ENCODE peak calls at places on chromosome 4, in seven cellular contexts. I, Q, S, V, T, Z and C are unnamed samples.

GRCh38 chr4:69323284-69323683 is 43.0 kb downstream of the UGT2B28 start:
- DNase-seq in I (no peak), Q (no peak), S (no peak), V (no peak), T (no peak), Z (no peak), C (no peak)

GRCh38 chr4:184370711-184371389 is 103.5 kb downstream of the IRF2 start:
- DNase-seq in I (no peak), Q (no peak), S (no peak), V (no peak), T (no peak), Z (no peak), C (no peak)

GRCh38 chr4:174314770-174315169 is 31.1 kb downstream of the CEP44 start:
- DNase-seq in I (no peak), Q (no peak), S (no peak), V (no peak), T (no peak), Z (no peak), C (peak)

GRCh38 chr4:118881512-118882146 is 7.0 kb upstream of the SYNPO2 start:
- DNase-seq in I (no peak), Q (no peak), S (no peak), V (no peak), T (no peak), Z (no peak), C (peak)

GRCh38 chr4:109945056-109945455 is 32.4 kb downstream of the EGF start:
- DNase-seq in I (no peak), Q (no peak), S (no peak), V (no peak), T (no peak), Z (no peak), C (peak)

GRCh38 chr4:6526171-6526570 is 48.8 kb upstream of the MAN2B2 start:
- DNase-seq in I (no peak), Q (no peak), S (no peak), V (no peak), T (no peak), Z (no peak), C (no peak)

GRCh38 chr4:86942185-86942666 is 7.4 kb downstream of the AFF1 start:
- DNase-seq in I (no peak), Q (no peak), S (no peak), V (no peak), T (no peak), Z (no peak), C (no peak)

GRCh38 chr4:48175806-48176205 is 41.8 kb upstream of the TXK start:
- DNase-seq in I (no peak), Q (no peak), S (no peak), V (no peak), T (no peak), Z (no peak), C (no peak)

GRCh38 chr4:183337349-183337748 is 15.1 kb upstream of the CLDN24 start:
- DNase-seq in I (no peak), Q (no peak), S (peak), V (no peak), T (no peak), Z (no peak), C (no peak)

GRCh38 chr4:56978750-56979303 is at the start of gene POLR2B:
- DNase-seq in I (peak), Q (peak), S (peak), V (peak), T (peak), Z (peak), C (peak)

GRCh38 chr4:88465653-88466192 is 8.8 kb downstream of the HERC5 start:
- DNase-seq in I (no peak), Q (no peak), S (no peak), V (no peak), T (no peak), Z (no peak), C (no peak)

GRCh38 chr4:173040200-173040599 is 128.4 kb upstream of the GALNT7 start:
- DNase-seq in I (no peak), Q (no peak), S (peak), V (no peak), T (no peak), Z (no peak), C (no peak)

GRCh38 chr4:78645853-78646757 is 94.5 kb downstream of the ANXA3 start:
- DNase-seq in I (peak), Q (peak), S (peak), V (no peak), T (no peak), Z (no peak), C (peak)

GRCh38 chr4:3472411-3473141 is 9.5 kb downstream of the DOK7 start:
- DNase-seq in I (no peak), Q (peak), S (peak), V (no peak), T (no peak), Z (no peak), C (no peak)

GRCh38 chr4:8920969-8921368 is 49.3 kb upstream of the HMX1 start:
- DNase-seq in I (no peak), Q (no peak), S (peak), V (no peak), T (no peak), Z (no peak), C (no peak)

GRCh38 chr4:17636696-17637351 is 22.4 kb downstream of the MED28 start:
- DNase-seq in I (peak), Q (peak), S (peak), V (peak), T (peak), Z (peak), C (peak)

GRCh38 chr4:112536123-112536522 is 20.1 kb upstream of the NEUROG2 start:
- DNase-seq in I (no peak), Q (no peak), S (no peak), V (no peak), T (no peak), Z (no peak), C (no peak)

GRCh38 chr4:183396187-183396738 is 48.2 kb upstream of the CDKN2AIP start:
- DNase-seq in I (no peak), Q (no peak), S (no peak), V (no peak), T (no peak), Z (no peak), C (peak)

GRCh38 chr4:4427478-4427870 is 40.6 kb downstream of the NSG1 start:
- DNase-seq in I (no peak), Q (no peak), S (no peak), V (no peak), T (no peak), Z (no peak), C (no peak)

GRCh38 chr4:26321326-26322276 is 787 bp downstream of the RBPJ start:
- DNase-seq in I (peak), Q (peak), S (peak), V (peak), T (no peak), Z (no peak), C (no peak)

GRCh38 chr4:75087416-75087815 is 154.5 kb downstream of the PARM1 start:
- DNase-seq in I (no peak), Q (no peak), S (no peak), V (no peak), T (no peak), Z (no peak), C (no peak)

GRCh38 chr4:26171953-26172352 is 148.9 kb upstream of the RBPJ start:
- DNase-seq in I (no peak), Q (no peak), S (no peak), V (no peak), T (no peak), Z (no peak), C (peak)

GRCh38 chr4:124711469-124712416 is 789 bp downstream of the ANKRD50 start:
- DNase-seq in I (peak), Q (peak), S (peak), V (no peak), T (peak), Z (peak), C (peak)